ENCODE peak calls at places on chromosome X, in five cellular contexts. C, A, V, K and E are unnamed samples.
A peak's percentile ranks its signal among the peaks of the same experiment; 100 is the strongest.

GRCh38 chrX:44003975-44004374 is 30.8 kb upstream of the NDP start:
- DNase-seq in C (no peak), A (no peak), V (no peak), K (no peak), E (no peak)

GRCh38 chrX:21174439-21174838 is 199.8 kb upstream of the CNKSR2 start:
- DNase-seq in C (no peak), A (no peak), V (no peak), K (no peak), E (no peak)

GRCh38 chrX:95382799-95383198 is 1301.8 kb upstream of the DIAPH2 start:
- DNase-seq in C (no peak), A (no peak), V (no peak), K (no peak), E (no peak)

GRCh38 chrX:41518841-41519220 is 71.7 kb downstream of the NYX start:
- DNase-seq in C (no peak), A (no peak), V (peak; percentile 15), K (no peak), E (no peak)

GRCh38 chrX:98380556-98380955 is 1496.8 kb downstream of the RPA4 start:
- DNase-seq in C (peak; percentile 61), A (no peak), V (no peak), K (no peak), E (no peak)

GRCh38 chrX:75968293-75968692 is 183.2 kb upstream of the MAGEE2 start:
- DNase-seq in C (no peak), A (no peak), V (no peak), K (no peak), E (no peak)

GRCh38 chrX:17860811-17861495 is at the start of gene RAI2:
- DNase-seq in C (peak; percentile 74), A (peak; percentile 32), V (no peak), K (no peak), E (no peak)

GRCh38 chrX:55135171-55135570 is 46.4 kb downstream of the PAGE2 start:
- DNase-seq in C (no peak), A (peak; percentile 24), V (peak; percentile 49), K (no peak), E (peak; percentile 13)

GRCh38 chrX:23248187-23248586 is 86.5 kb upstream of the PTCHD1 start:
- DNase-seq in C (no peak), A (no peak), V (no peak), K (no peak), E (no peak)

GRCh38 chrX:40996886-40997530 is 88.2 kb upstream of the USP9X start:
- DNase-seq in C (no peak), A (peak; percentile 13), V (peak; percentile 70), K (no peak), E (peak; percentile 2)

GRCh38 chrX:77427586-77427985 is 19.6 kb upstream of the FGF16 start:
- DNase-seq in C (no peak), A (no peak), V (no peak), K (no peak), E (no peak)

GRCh38 chrX:130933358-130933757 is 30.3 kb upstream of the ENOX2 start:
- DNase-seq in C (no peak), A (no peak), V (no peak), K (no peak), E (no peak)

GRCh38 chrX:499870-500364 is 113.2 kb upstream of the PPP2R3B start:
- DNase-seq in C (peak; percentile 83), A (no peak), V (no peak), K (no peak), E (no peak)

GRCh38 chrX:155966876-155967275 is 30.6 kb upstream of the IL9R start:
- DNase-seq in C (peak; percentile 44), A (no peak), V (peak; percentile 25), K (peak; percentile 5), E (no peak)

GRCh38 chrX:56975611-56976010 is 19.7 kb downstream of the SPIN3 start:
- DNase-seq in C (no peak), A (no peak), V (no peak), K (no peak), E (no peak)

GRCh38 chrX:153645151-153645550 is 1.9 kb upstream of the DUSP9 start:
- DNase-seq in C (no peak), A (no peak), V (no peak), K (no peak), E (no peak)

GRCh38 chrX:109847257-109848187 is 114.5 kb upstream of the ACSL4 start:
- DNase-seq in C (no peak), A (no peak), V (peak; percentile 91), K (no peak), E (no peak)

GRCh38 chrX:41728125-41728524 is 4.1 kb downstream of the GPR82 start:
- DNase-seq in C (no peak), A (no peak), V (no peak), K (no peak), E (no peak)

GRCh38 chrX:23784487-23785301 is 1.7 kb downstream of the SAT1 start:
- DNase-seq in C (no peak), A (no peak), V (peak; percentile 84), K (no peak), E (no peak)

GRCh38 chrX:19627533-19627932 is 112.2 kb upstream of the MAP3K15 start:
- DNase-seq in C (no peak), A (no peak), V (peak; percentile 24), K (no peak), E (no peak)

GRCh38 chrX:97060019-97060418 is 176.3 kb downstream of the RPA4 start:
- DNase-seq in C (no peak), A (no peak), V (no peak), K (no peak), E (no peak)

GRCh38 chrX:12974217-12974796 is 603 bp upstream of the TMSB4X start:
- DNase-seq in C (peak; percentile 69), A (peak; percentile 52), V (peak; percentile 79), K (no peak), E (no peak)

GRCh38 chrX:68511255-68511654 is 12.4 kb downstream of the YIPF6 start:
- DNase-seq in C (no peak), A (peak; percentile 43), V (peak; percentile 51), K (no peak), E (no peak)

GRCh38 chrX:47863187-47863586 is 26.5 kb downstream of the ZNF81 start:
- DNase-seq in C (no peak), A (no peak), V (no peak), K (no peak), E (no peak)

GRCh38 chrX:15930585-15930984 is 76.0 kb upstream of the AP1S2 start:
- DNase-seq in C (no peak), A (no peak), V (peak; percentile 48), K (no peak), E (no peak)

GRCh38 chrX:66914082-66914481 is 275.2 kb upstream of the EDA2R start:
- DNase-seq in C (no peak), A (no peak), V (no peak), K (no peak), E (peak; percentile 13)

GRCh38 chrX:3184176-3184930 is 143.1 kb downstream of the ARSF start:
- DNase-seq in C (no peak), A (peak; percentile 13), V (peak; percentile 95), K (no peak), E (peak; percentile 12)